ENCODE peak calls at places on chromosomes 1 and 21, in five cellular contexts. One of them, this sample, is unnamed.
A peak's percentile ranks its signal among the peaks of the same experiment; 100 is the strongest.

GRCh38 chr1:9129391-9130041 is 614 bp upstream of the GPR157 start:
- DNase-seq in PC-9: peak; percentile 63
- DNase-seq in SJSA1: peak; percentile 84
- DNase-seq in ovary: peak; percentile 93
- DNase-seq in fibroblast of lung: no peak
- DNase-seq in this sample: no peak

GRCh38 chr1:234845097-234845660 is 235.2 kb upstream of the IRF2BP2 start:
- DNase-seq in PC-9: peak; percentile 23
- DNase-seq in SJSA1: no peak
- DNase-seq in ovary: no peak
- DNase-seq in fibroblast of lung: no peak
- DNase-seq in this sample: no peak

GRCh38 chr1:168627370-168627769 is 51.0 kb downstream of the XCL1 start:
- DNase-seq in PC-9: no peak
- DNase-seq in SJSA1: no peak
- DNase-seq in ovary: no peak
- DNase-seq in fibroblast of lung: no peak
- DNase-seq in this sample: no peak

GRCh38 chr1:18603212-18603852 is 27.3 kb upstream of the PAX7 start:
- DNase-seq in PC-9: no peak
- DNase-seq in SJSA1: no peak
- DNase-seq in ovary: no peak
- DNase-seq in fibroblast of lung: no peak
- DNase-seq in this sample: no peak

GRCh38 chr1:182149411-182149965 is 88.0 kb upstream of the ZNF648 start:
- DNase-seq in PC-9: no peak
- DNase-seq in SJSA1: no peak
- DNase-seq in ovary: no peak
- DNase-seq in fibroblast of lung: peak; percentile 86
- DNase-seq in this sample: no peak

GRCh38 chr1:246110343-246111219 is 396.5 kb downstream of the SMYD3 start:
- DNase-seq in PC-9: no peak
- DNase-seq in SJSA1: peak; percentile 92
- DNase-seq in ovary: peak; percentile 31
- DNase-seq in fibroblast of lung: peak; percentile 31
- DNase-seq in this sample: peak; percentile 7

GRCh38 chr1:19437911-19438310 is 47.4 kb downstream of the CAPZB start:
- DNase-seq in PC-9: no peak
- DNase-seq in SJSA1: no peak
- DNase-seq in ovary: peak; percentile 93
- DNase-seq in fibroblast of lung: peak; percentile 86
- DNase-seq in this sample: no peak

GRCh38 chr1:26161408-26162219 is 2.7 kb downstream of the FAM110D start:
- DNase-seq in PC-9: no peak
- DNase-seq in SJSA1: peak; percentile 58
- DNase-seq in ovary: peak; percentile 63
- DNase-seq in fibroblast of lung: peak; percentile 30
- DNase-seq in this sample: no peak

GRCh38 chr21:32371913-32372314 is 20.9 kb downstream of the URB1 start:
- DNase-seq in PC-9: peak; percentile 56
- DNase-seq in SJSA1: peak; percentile 63
- DNase-seq in ovary: peak; percentile 65
- DNase-seq in fibroblast of lung: peak; percentile 90
- DNase-seq in this sample: no peak

GRCh38 chr1:64042331-64043100 is 160.9 kb upstream of the UBE2U start:
- DNase-seq in PC-9: peak; percentile 59
- DNase-seq in SJSA1: no peak
- DNase-seq in ovary: no peak
- DNase-seq in fibroblast of lung: peak; percentile 100
- DNase-seq in this sample: no peak

GRCh38 chr1:50570064-50570463 is 146.8 kb upstream of the DMRTA2 start:
- DNase-seq in PC-9: no peak
- DNase-seq in SJSA1: no peak
- DNase-seq in ovary: no peak
- DNase-seq in fibroblast of lung: no peak
- DNase-seq in this sample: peak; percentile 58

GRCh38 chr1:7871136-7871535 is 18.3 kb upstream of the UTS2 start:
- DNase-seq in PC-9: no peak
- DNase-seq in SJSA1: no peak
- DNase-seq in ovary: no peak
- DNase-seq in fibroblast of lung: no peak
- DNase-seq in this sample: no peak

GRCh38 chr21:33478858-33479678 is 706 bp downstream of the TMEM50B start:
- DNase-seq in PC-9: no peak
- DNase-seq in SJSA1: no peak
- DNase-seq in ovary: peak; percentile 50
- DNase-seq in fibroblast of lung: peak; percentile 27
- DNase-seq in this sample: peak; percentile 53

GRCh38 chr1:179953974-179954493 is 576 bp upstream of the CEP350 start:
- DNase-seq in PC-9: no peak
- DNase-seq in SJSA1: no peak
- DNase-seq in ovary: peak; percentile 25
- DNase-seq in fibroblast of lung: no peak
- DNase-seq in this sample: peak; percentile 19

GRCh38 chr21:45869121-45870007 is 112.2 kb upstream of the COL6A1 start:
- DNase-seq in PC-9: no peak
- DNase-seq in SJSA1: peak; percentile 76
- DNase-seq in ovary: no peak
- DNase-seq in fibroblast of lung: peak; percentile 63
- DNase-seq in this sample: no peak

GRCh38 chr1:62386351-62387121 is 50.3 kb upstream of the USP1 start:
- DNase-seq in PC-9: peak; percentile 80
- DNase-seq in SJSA1: no peak
- DNase-seq in ovary: no peak
- DNase-seq in fibroblast of lung: peak; percentile 50
- DNase-seq in this sample: no peak

GRCh38 chr1:219155140-219155539 is 18.5 kb upstream of the LYPLAL1 start:
- DNase-seq in PC-9: no peak
- DNase-seq in SJSA1: no peak
- DNase-seq in ovary: no peak
- DNase-seq in fibroblast of lung: no peak
- DNase-seq in this sample: peak; percentile 20

GRCh38 chr1:209029737-209030136 is 553.8 kb upstream of the CAMK1G start:
- DNase-seq in PC-9: no peak
- DNase-seq in SJSA1: no peak
- DNase-seq in ovary: no peak
- DNase-seq in fibroblast of lung: no peak
- DNase-seq in this sample: no peak

GRCh38 chr1:17193222-17194132 is 11.5 kb upstream of the PADI1 start:
- DNase-seq in PC-9: no peak
- DNase-seq in SJSA1: peak; percentile 35
- DNase-seq in ovary: no peak
- DNase-seq in fibroblast of lung: no peak
- DNase-seq in this sample: no peak

GRCh38 chr1:197614916-197615692 is 160.2 kb downstream of the DENND1B start:
- DNase-seq in PC-9: no peak
- DNase-seq in SJSA1: no peak
- DNase-seq in ovary: no peak
- DNase-seq in fibroblast of lung: peak; percentile 53
- DNase-seq in this sample: peak; percentile 19

GRCh38 chr1:223846668-223847007 is 891 bp upstream of the TP53BP2 start:
- DNase-seq in PC-9: no peak
- DNase-seq in SJSA1: no peak
- DNase-seq in ovary: peak; percentile 52
- DNase-seq in fibroblast of lung: peak; percentile 45
- DNase-seq in this sample: peak; percentile 56

GRCh38 chr1:2459757-2460156 is 16.3 kb upstream of the PLCH2 start:
- DNase-seq in PC-9: peak; percentile 55
- DNase-seq in SJSA1: no peak
- DNase-seq in ovary: peak; percentile 37
- DNase-seq in fibroblast of lung: peak; percentile 92
- DNase-seq in this sample: no peak

GRCh38 chr1:27332536-27333281 is 9.1 kb upstream of the SYTL1 start:
- DNase-seq in PC-9: no peak
- DNase-seq in SJSA1: peak; percentile 55
- DNase-seq in ovary: no peak
- DNase-seq in fibroblast of lung: peak; percentile 35
- DNase-seq in this sample: peak; percentile 55

DNA sequence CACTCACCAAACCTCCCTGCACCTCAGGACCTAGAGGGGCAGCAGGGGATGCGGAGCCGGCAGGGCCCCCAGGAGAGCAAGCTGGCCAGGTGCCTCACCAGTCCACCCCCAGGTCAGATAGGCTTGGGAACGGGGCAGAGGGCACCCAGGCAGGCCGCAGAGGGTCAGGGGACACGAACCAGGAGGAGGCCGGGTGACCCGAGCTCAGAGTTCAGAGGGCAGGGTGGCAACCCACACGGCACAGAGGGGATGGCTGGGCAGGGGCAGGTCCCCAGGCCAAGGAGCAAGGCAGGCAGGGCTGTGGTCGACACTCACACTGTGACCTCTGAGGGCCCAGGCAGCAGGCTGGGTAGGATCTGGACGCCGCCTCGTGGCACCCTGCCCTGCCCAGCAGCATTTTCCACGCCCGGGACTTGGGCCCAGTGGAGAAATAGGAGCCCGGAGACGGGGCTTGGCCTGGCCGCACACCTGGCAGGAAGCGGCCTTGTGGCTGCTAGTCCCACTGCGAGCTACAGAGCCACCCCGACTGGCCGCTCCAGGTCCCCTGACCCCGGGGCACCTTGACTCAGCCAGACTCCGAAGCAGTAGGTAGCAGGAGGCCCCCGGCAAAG is 5.3 kb downstream of the DVL1 start:
- DNase-seq in PC-9: peak; percentile 88
- DNase-seq in SJSA1: no peak
- DNase-seq in ovary: no peak
- DNase-seq in fibroblast of lung: no peak
- DNase-seq in this sample: no peak
- H3K4me1 ChIP-seq in PC-9: peaks cover 51% of the 10 kb centered on the region
- H3K4me1 ChIP-seq in SJSA1: peaks cover 56% of the 10 kb centered on the region
- H3K4me1 ChIP-seq in ovary: peaks cover 26% of the 10 kb centered on the region
- H3K4me1 ChIP-seq in fibroblast of lung: peaks cover 27% of the 10 kb centered on the region
- H3K4me1 ChIP-seq in this sample: no peaks in the 10 kb centered on the region

GRCh38 chr21:17813353-17813752 is 5.8 kb downstream of the C21orf91 start:
- DNase-seq in PC-9: no peak
- DNase-seq in SJSA1: no peak
- DNase-seq in ovary: no peak
- DNase-seq in fibroblast of lung: no peak
- DNase-seq in this sample: no peak
- H3K4me3 ChIP-seq in PC-9: no peak overlapping the region
- H3K4me3 ChIP-seq in SJSA1: no peak overlapping the region
- H3K4me3 ChIP-seq in ovary: no peak overlapping the region
- H3K4me3 ChIP-seq in fibroblast of lung: no peak overlapping the region
- H3K4me3 ChIP-seq in this sample: no peak overlapping the region

GRCh38 chr1:94783342-94784264 is 36.6 kb upstream of the SLC44A3 start:
- DNase-seq in PC-9: peak; percentile 94
- DNase-seq in SJSA1: peak; percentile 79
- DNase-seq in ovary: peak; percentile 74
- DNase-seq in fibroblast of lung: peak; percentile 96
- DNase-seq in this sample: peak; percentile 16
- H3K27ac ChIP-seq in PC-9: peak overlapping the region; percentile 91
- H3K27ac ChIP-seq in SJSA1: peak overlapping the region; percentile 71
- H3K27ac ChIP-seq in ovary: no peak overlapping the region
- H3K27ac ChIP-seq in fibroblast of lung: peak overlapping the region; percentile 87
- H3K27ac ChIP-seq in this sample: no peak overlapping the region

DNA sequence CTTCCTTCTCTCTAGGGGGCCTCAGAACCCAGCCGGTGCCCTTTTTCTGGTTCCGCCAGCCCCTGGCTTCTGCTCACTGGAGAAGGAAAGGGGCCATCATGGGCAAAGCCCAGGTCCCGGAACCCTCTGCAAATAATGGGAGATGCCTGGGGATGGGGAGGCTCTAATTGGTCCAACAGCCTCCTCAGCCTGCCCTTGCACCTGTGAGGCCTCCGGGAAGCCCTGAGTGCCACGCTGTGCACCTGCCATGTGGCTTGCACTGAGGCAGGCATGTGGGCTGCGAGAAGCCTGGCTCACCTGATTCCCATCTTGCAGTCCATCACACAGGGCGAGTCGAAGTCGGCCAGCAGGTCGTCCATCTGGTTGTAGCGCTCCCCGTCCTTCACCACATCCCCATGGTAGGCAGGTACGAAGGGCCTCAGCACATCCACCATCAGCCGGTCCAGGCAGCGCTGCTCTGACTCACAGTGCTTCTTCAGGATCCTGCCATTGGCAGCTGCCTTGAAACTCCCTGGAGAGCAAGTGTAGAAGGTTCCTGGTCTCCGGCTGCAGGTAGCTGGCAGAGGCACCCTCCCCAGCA is 92.1 kb downstream of the ITPKB start:
- DNase-seq in PC-9: no peak
- DNase-seq in SJSA1: no peak
- DNase-seq in ovary: peak; percentile 17
- DNase-seq in fibroblast of lung: no peak
- DNase-seq in this sample: no peak
- H3K4me1 ChIP-seq in PC-9: peaks cover 46% of the 10 kb centered on the region
- H3K4me1 ChIP-seq in SJSA1: peaks cover 59% of the 10 kb centered on the region
- H3K4me1 ChIP-seq in ovary: peaks cover 9% of the 10 kb centered on the region
- H3K4me1 ChIP-seq in fibroblast of lung: peaks cover 15% of the 10 kb centered on the region
- H3K4me1 ChIP-seq in this sample: peaks cover 40% of the 10 kb centered on the region

GRCh38 chr21:44724926-44725325 is 13.6 kb upstream of the TSPEAR start:
- DNase-seq in PC-9: no peak
- DNase-seq in SJSA1: no peak
- DNase-seq in ovary: no peak
- DNase-seq in fibroblast of lung: no peak
- DNase-seq in this sample: no peak

GRCh38 chr21:44724166-44724565 is 12.8 kb upstream of the TSPEAR start:
- DNase-seq in PC-9: no peak
- DNase-seq in SJSA1: no peak
- DNase-seq in ovary: no peak
- DNase-seq in fibroblast of lung: no peak
- DNase-seq in this sample: no peak

GRCh38 chr21:44720170-44720569 is 8.8 kb upstream of the TSPEAR start:
- DNase-seq in PC-9: no peak
- DNase-seq in SJSA1: no peak
- DNase-seq in ovary: no peak
- DNase-seq in fibroblast of lung: no peak
- DNase-seq in this sample: no peak

GRCh38 chr21:44722701-44723100 is 11.3 kb upstream of the TSPEAR start:
- DNase-seq in PC-9: no peak
- DNase-seq in SJSA1: no peak
- DNase-seq in ovary: no peak
- DNase-seq in fibroblast of lung: no peak
- DNase-seq in this sample: no peak

DNA sequence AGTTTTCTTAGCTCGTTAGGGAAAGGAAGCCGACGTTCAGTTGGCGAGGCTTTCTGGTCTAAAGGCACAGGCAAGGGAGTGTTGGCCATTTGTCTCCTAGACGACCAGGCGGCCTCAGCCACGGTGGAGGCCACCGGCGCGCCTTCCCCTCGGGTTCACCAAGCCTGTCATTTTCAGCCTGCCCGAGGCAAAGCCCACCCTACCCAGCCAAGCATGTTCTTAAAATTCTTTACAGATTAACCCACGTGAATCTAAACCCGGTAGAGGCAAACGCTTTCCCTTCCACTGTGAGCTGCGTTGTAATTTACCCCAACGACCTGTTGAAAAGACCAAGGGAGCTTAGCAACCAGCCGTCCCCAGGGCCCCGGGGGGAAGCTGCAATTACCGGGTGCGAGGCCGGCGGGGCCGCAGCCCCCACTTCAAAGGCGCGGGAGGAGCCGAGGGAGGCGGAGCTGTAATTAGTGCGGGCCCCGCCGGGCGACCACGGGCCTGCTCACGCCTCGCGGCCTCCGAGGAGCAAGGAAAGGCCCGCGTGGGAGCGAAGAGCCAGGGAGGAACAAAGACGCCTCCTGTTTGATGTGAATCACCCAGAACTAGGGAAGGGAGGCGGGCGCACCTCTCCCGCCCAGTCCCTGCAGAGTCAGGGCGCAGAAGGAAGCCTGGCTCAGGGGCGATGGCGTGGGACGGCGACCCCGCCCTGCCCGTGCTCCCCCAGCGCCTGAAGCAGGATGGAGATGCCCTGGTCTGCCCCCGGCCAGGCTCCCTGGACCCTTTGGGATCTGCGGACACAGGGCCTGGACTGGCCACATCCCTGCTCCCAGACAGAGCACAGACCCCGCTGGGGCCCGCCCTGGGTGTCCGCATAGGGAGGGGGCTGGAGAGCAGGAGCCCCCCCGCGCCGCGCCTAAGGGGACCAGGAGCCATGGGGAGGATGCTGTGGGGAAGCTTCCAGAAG is 12.1 kb upstream of the TSPEAR start:
- DNase-seq in PC-9: no peak
- DNase-seq in SJSA1: no peak
- DNase-seq in ovary: no peak
- DNase-seq in fibroblast of lung: no peak
- DNase-seq in this sample: no peak
- H3K4me3 ChIP-seq in PC-9: no peak overlapping the region
- H3K4me3 ChIP-seq in SJSA1: no peak overlapping the region
- H3K4me3 ChIP-seq in ovary: no peak overlapping the region
- H3K4me3 ChIP-seq in fibroblast of lung: no peak overlapping the region
- H3K4me3 ChIP-seq in this sample: no peak overlapping the region

This sample was measured in SJCRH30.